ENCODE peak calls at places on chromosomes 16 and 17, in eight cellular contexts. W is heart left ventricle, Z is A549, U is H54, K is testis, H is upper lobe of left lung, B is transverse colon, M is lower leg skin. P is an unnamed sample.

GRCh38 chr16:73214825-73215481 is 167.0 kb upstream of the ZFHX3 start:
- DNase-seq in W (no peak), Z (no peak), U (no peak), K (no peak), H (no peak), B (no peak), M (peak; percentile 39), P (no peak)

GRCh38 chr17:44083250-44083849 is 12.8 kb downstream of the G6PC3 start:
- DNase-seq in W (no peak), Z (peak; percentile 86), U (no peak), K (no peak), H (no peak), B (no peak), M (no peak), P (no peak)

GRCh38 chr16:30893082-30893743 is 664 bp downstream of the BCL7C start:
- DNase-seq in W (no peak), Z (no peak), U (no peak), K (no peak), H (peak; percentile 21), B (no peak), M (no peak), P (no peak)

GRCh38 chr17:43104665-43105064 is 20.5 kb downstream of the BRCA1 start:
- DNase-seq in W (no peak), Z (no peak), U (no peak), K (no peak), H (no peak), B (no peak), M (no peak), P (no peak)

GRCh38 chr17:69810326-69811035 is 264.5 kb upstream of the KCNJ16 start:
- DNase-seq in W (no peak), Z (peak; percentile 49), U (no peak), K (no peak), H (no peak), B (no peak), M (no peak), P (no peak)

GRCh38 chr16:73051216-73051615 is 3.3 kb upstream of the ZFHX3 start:
- DNase-seq in W (no peak), Z (no peak), U (no peak), K (no peak), H (no peak), B (no peak), M (no peak), P (no peak)

GRCh38 chr16:1546430-1546829 is 13.0 kb downstream of the TMEM204 start:
- DNase-seq in W (no peak), Z (no peak), U (no peak), K (no peak), H (no peak), B (no peak), M (no peak), P (no peak)

GRCh38 chr17:59527325-59527917 is 38.0 kb upstream of the DHX40 start:
- DNase-seq in W (no peak), Z (peak; percentile 32), U (no peak), K (no peak), H (no peak), B (no peak), M (no peak), P (no peak)

GRCh38 chr16:27717726-27718125 is 167.8 kb downstream of the KATNIP start:
- DNase-seq in W (no peak), Z (no peak), U (no peak), K (no peak), H (no peak), B (no peak), M (no peak), P (no peak)

GRCh38 chr17:16980813-16981731 is 9.2 kb upstream of the TNFRSF13B start:
- DNase-seq in W (no peak), Z (no peak), U (no peak), K (no peak), H (no peak), B (peak; percentile 71), M (no peak), P (no peak)

GRCh38 chr17:34452769-34453168 is 89.7 kb upstream of the CCL1 start:
- DNase-seq in W (no peak), Z (no peak), U (no peak), K (no peak), H (no peak), B (no peak), M (no peak), P (no peak)

GRCh38 chr16:19114359-19115147 is 789 bp downstream of the ITPRIPL2 start:
- DNase-seq in W (peak; percentile 75), Z (peak; percentile 79), U (no peak), K (peak; percentile 81), H (peak; percentile 69), B (peak; percentile 69), M (peak; percentile 65), P (peak; percentile 43)

GRCh38 chr17:32266389-32267269 is 997 bp downstream of the RHBDL3 start:
- DNase-seq in W (no peak), Z (no peak), U (no peak), K (no peak), H (no peak), B (no peak), M (no peak), P (no peak)

GRCh38 chr17:81052199-81052997 is 17.4 kb downstream of the BAIAP2 start:
- DNase-seq in W (no peak), Z (no peak), U (no peak), K (no peak), H (no peak), B (no peak), M (no peak), P (no peak)

DNA sequence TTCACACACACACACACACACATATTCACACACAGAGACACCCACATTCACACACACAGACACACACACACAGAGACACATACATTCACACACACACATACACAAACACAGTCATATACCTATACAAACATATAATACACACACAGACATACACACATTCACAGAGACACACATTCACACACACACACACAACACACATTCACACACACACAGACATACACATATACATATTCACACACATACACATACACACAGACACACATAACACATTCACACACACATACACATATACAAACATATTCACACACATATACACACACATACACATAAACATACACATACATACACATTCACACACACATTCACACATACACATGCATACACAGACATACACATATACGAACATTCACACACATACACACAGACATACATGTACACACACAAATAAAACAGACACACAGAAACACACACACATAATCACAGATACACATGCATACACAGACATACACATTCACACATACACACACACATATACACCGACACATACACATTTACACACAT is 7.9 kb downstream of the PRCD start:
- DNase-seq in W (no peak), Z (no peak), U (no peak), K (no peak), H (no peak), B (no peak), M (no peak), P (no peak)
- TF ChIP-seq POLR2A in W (no peak), Z (no peak), U (no peak), K (no peak), H (no peak), B (no peak), M (no peak), P (no peak)

GRCh38 chr16:3999479-3999868 is 116.8 kb downstream of the ADCY9 start:
- DNase-seq in W (peak; percentile 59), Z (peak; percentile 29), U (no peak), K (peak; percentile 85), H (no peak), B (no peak), M (no peak), P (no peak)
- TF ChIP-seq POLR2A in W (no peak), Z (no peak), U (no peak), K (no peak), H (no peak), B (no peak), M (no peak), P (no peak)

GRCh38 chr16:21599994-21600773 is 807 bp downstream of the METTL9 start:
- DNase-seq in W (peak; percentile 30), Z (peak; percentile 27), U (peak; percentile 19), K (no peak), H (no peak), B (no peak), M (no peak), P (no peak)
- TF ChIP-seq POLR2A in W (no peak), Z (no peak), U (no peak), K (no peak), H (no peak), B (peak; percentile 14), M (no peak), P (no peak)

GRCh38 chr17:38848557-38848891 is 5.0 kb downstream of the RPL23 start:
- DNase-seq in W (no peak), Z (no peak), U (no peak), K (no peak), H (no peak), B (no peak), M (no peak), P (no peak)
- TF ChIP-seq POLR2A in W (no peak), Z (no peak), U (no peak), K (no peak), H (no peak), B (no peak), M (no peak), P (peak; percentile 51)

GRCh38 chr16:84116720-84117481 is at the start of gene MBTPS1:
- DNase-seq in W (peak; percentile 99), Z (peak; percentile 98), U (peak; percentile 97), K (peak; percentile 98), H (peak; percentile 98), B (peak; percentile 99), M (peak; percentile 96), P (peak; percentile 91)
- TF ChIP-seq POLR2A in W (peak; percentile 91), Z (peak; percentile 70), U (peak; percentile 85), K (no peak), H (peak; percentile 52), B (peak; percentile 74), M (no peak), P (peak; percentile 86)

GRCh38 chr16:29868396-29868795 is 5.4 kb upstream of the CDIPT start:
- DNase-seq in W (no peak), Z (no peak), U (peak; percentile 29), K (no peak), H (no peak), B (no peak), M (no peak), P (no peak)
- TF ChIP-seq POLR2A in W (no peak), Z (no peak), U (no peak), K (no peak), H (no peak), B (no peak), M (no peak), P (no peak)

DNA sequence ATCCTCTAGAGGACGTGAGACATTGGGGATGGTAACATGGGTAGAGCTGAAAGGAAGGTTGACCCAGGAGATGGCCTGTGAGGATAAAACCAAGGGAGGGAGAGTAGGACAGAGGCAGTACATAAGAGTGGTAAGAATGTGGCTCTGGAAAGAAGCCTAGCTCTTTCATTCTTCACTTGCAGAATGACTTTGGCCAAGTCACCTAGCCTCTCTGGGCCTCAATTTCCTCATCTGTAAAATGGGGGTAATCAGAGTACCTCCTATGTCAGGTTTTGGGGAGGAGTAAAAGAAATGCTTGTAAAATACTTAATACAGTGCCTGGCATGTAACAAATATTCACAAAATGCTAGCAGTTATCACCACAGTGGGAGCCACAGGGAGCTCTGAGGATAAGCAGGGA is 6.9 kb downstream of the KDM6B start:
- DNase-seq in W (no peak), Z (no peak), U (no peak), K (no peak), H (no peak), B (no peak), M (no peak), P (no peak)
- TF ChIP-seq POLR2A in W (no peak), Z (no peak), U (no peak), K (no peak), H (no peak), B (no peak), M (no peak), P (no peak)